ENCODE peak calls at places on chromosomes 4 and X, in five cellular contexts. One of them, this sample, is unnamed.

GRCh38 chr4:184424993-184425758 is 49.2 kb downstream of the IRF2 start:
- DNase-seq in H7: no peak
- DNase-seq in NCI-H1930: no peak
- DNase-seq in SK-MEL-5: no peak
- DNase-seq in GOT3: no peak
- DNase-seq in this sample: no peak

GRCh38 chr4:100190643-100191600 is 654 bp upstream of the DDIT4L start:
- DNase-seq in NCI-H1930: no peak
- DNase-seq in H7: peak
- DNase-seq in SK-MEL-5: no peak
- DNase-seq in GOT3: no peak
- DNase-seq in this sample: no peak

GRCh38 chr4:55012363-55013255 is 112.8 kb downstream of the KDR start:
- DNase-seq in SK-MEL-5: no peak
- DNase-seq in H7: no peak
- DNase-seq in NCI-H1930: no peak
- DNase-seq in GOT3: no peak
- DNase-seq in this sample: no peak

GRCh38 chr4:73984736-73985527 is 3.1 kb downstream of the PPBP start:
- DNase-seq in H7: peak
- DNase-seq in GOT3: no peak
- DNase-seq in NCI-H1930: no peak
- DNase-seq in SK-MEL-5: no peak
- DNase-seq in this sample: no peak

GRCh38 chr4:150746156-150746555 is 164.2 kb downstream of the MAB21L2 start:
- DNase-seq in H7: no peak
- DNase-seq in GOT3: no peak
- DNase-seq in NCI-H1930: no peak
- DNase-seq in SK-MEL-5: no peak
- DNase-seq in this sample: no peak

GRCh38 chr4:17310269-17310652 is 201.6 kb downstream of the QDPR start:
- DNase-seq in H7: no peak
- DNase-seq in NCI-H1930: no peak
- DNase-seq in SK-MEL-5: no peak
- DNase-seq in GOT3: no peak
- DNase-seq in this sample: no peak

GRCh38 chr4:147511005-147511660 is 30.2 kb downstream of the EDNRA start:
- DNase-seq in H7: no peak
- DNase-seq in NCI-H1930: no peak
- DNase-seq in GOT3: no peak
- DNase-seq in SK-MEL-5: no peak
- DNase-seq in this sample: no peak

GRCh38 chr4:27218013-27218412 is 357.4 kb downstream of the STIM2 start:
- DNase-seq in SK-MEL-5: no peak
- DNase-seq in GOT3: no peak
- DNase-seq in H7: no peak
- DNase-seq in NCI-H1930: no peak
- DNase-seq in this sample: no peak

GRCh38 chr4:9867746-9868425 is 86.5 kb downstream of the DRD5 start:
- DNase-seq in SK-MEL-5: no peak
- DNase-seq in H7: no peak
- DNase-seq in GOT3: no peak
- DNase-seq in NCI-H1930: no peak
- DNase-seq in this sample: no peak

GRCh38 chrX:107629533-107629909 is 1.2 kb downstream of the PRPS1 start:
- DNase-seq in H7: peak
- DNase-seq in SK-MEL-5: peak
- DNase-seq in NCI-H1930: no peak
- DNase-seq in GOT3: no peak
- DNase-seq in this sample: no peak

GRCh38 chr4:53778122-53778521 is 186.8 kb upstream of the LNX1 start:
- DNase-seq in SK-MEL-5: no peak
- DNase-seq in NCI-H1930: no peak
- DNase-seq in GOT3: no peak
- DNase-seq in H7: no peak
- DNase-seq in this sample: no peak

GRCh38 chr4:76589872-76590846 is 155.1 kb downstream of the SHROOM3 start:
- DNase-seq in NCI-H1930: no peak
- DNase-seq in H7: peak
- DNase-seq in SK-MEL-5: peak
- DNase-seq in GOT3: no peak
- DNase-seq in this sample: no peak

GRCh38 chr4:174794706-174795105 is 34.3 kb downstream of the GLRA3 start:
- DNase-seq in H7: no peak
- DNase-seq in NCI-H1930: no peak
- DNase-seq in GOT3: no peak
- DNase-seq in SK-MEL-5: no peak
- DNase-seq in this sample: no peak

GRCh38 chr4:10703146-10703545 is 18.6 kb upstream of the CLNK start:
- DNase-seq in GOT3: no peak
- DNase-seq in NCI-H1930: no peak
- DNase-seq in H7: no peak
- DNase-seq in SK-MEL-5: no peak
- DNase-seq in this sample: no peak